ENCODE peak calls at places on chromosomes 4 and X, in seven cellular contexts. One of them, this sample, is unnamed.

GRCh38 chr4:53586121-53586816 is 5.0 kb downstream of the LNX1 start:
- DNase-seq in NCI-H187 treated with DMSO at 0.1 percent for 48 hours: no peak
- DNase-seq in non-pigmented ciliary epithelial cell: peak
- DNase-seq in lung microvascular endothelial cell: no peak
- DNase-seq in fibroblast of mammary gland: peak
- DNase-seq in RCC 7860: no peak
- DNase-seq in cardiac fibroblast: peak
- DNase-seq in this sample: peak

GRCh38 chrX:23515028-23515427 is 152.3 kb upstream of the PRDX4 start:
- DNase-seq in NCI-H187 treated with DMSO at 0.1 percent for 48 hours: no peak
- DNase-seq in non-pigmented ciliary epithelial cell: no peak
- DNase-seq in lung microvascular endothelial cell: peak
- DNase-seq in fibroblast of mammary gland: no peak
- DNase-seq in RCC 7860: no peak
- DNase-seq in cardiac fibroblast: no peak
- DNase-seq in this sample: peak

GRCh38 chr4:53061467-53061866 is 199.3 kb downstream of the RASL11B start:
- DNase-seq in NCI-H187 treated with DMSO at 0.1 percent for 48 hours: no peak
- DNase-seq in non-pigmented ciliary epithelial cell: no peak
- DNase-seq in lung microvascular endothelial cell: no peak
- DNase-seq in fibroblast of mammary gland: no peak
- DNase-seq in RCC 7860: no peak
- DNase-seq in cardiac fibroblast: no peak
- DNase-seq in this sample: no peak

GRCh38 chr4:186775867-186776266 is 52.2 kb upstream of the FAT1 start:
- DNase-seq in NCI-H187 treated with DMSO at 0.1 percent for 48 hours: no peak
- DNase-seq in non-pigmented ciliary epithelial cell: no peak
- DNase-seq in lung microvascular endothelial cell: no peak
- DNase-seq in fibroblast of mammary gland: no peak
- DNase-seq in RCC 7860: no peak
- DNase-seq in cardiac fibroblast: no peak
- DNase-seq in this sample: no peak

GRCh38 chrX:152821145-152821765 is 9.3 kb downstream of the CETN2 start:
- DNase-seq in NCI-H187 treated with DMSO at 0.1 percent for 48 hours: no peak
- DNase-seq in non-pigmented ciliary epithelial cell: no peak
- DNase-seq in lung microvascular endothelial cell: peak
- DNase-seq in fibroblast of mammary gland: peak
- DNase-seq in RCC 7860: peak
- DNase-seq in cardiac fibroblast: peak
- DNase-seq in this sample: peak

GRCh38 chr4:107888237-107888636 is 43.1 kb upstream of the CYP2U1 start:
- DNase-seq in NCI-H187 treated with DMSO at 0.1 percent for 48 hours: no peak
- DNase-seq in non-pigmented ciliary epithelial cell: no peak
- DNase-seq in lung microvascular endothelial cell: no peak
- DNase-seq in fibroblast of mammary gland: peak
- DNase-seq in RCC 7860: peak
- DNase-seq in cardiac fibroblast: no peak
- DNase-seq in this sample: no peak

GRCh38 chr4:81687470-81687869 is 215.8 kb upstream of the RASGEF1B start:
- DNase-seq in NCI-H187 treated with DMSO at 0.1 percent for 48 hours: no peak
- DNase-seq in non-pigmented ciliary epithelial cell: no peak
- DNase-seq in lung microvascular endothelial cell: no peak
- DNase-seq in fibroblast of mammary gland: no peak
- DNase-seq in RCC 7860: no peak
- DNase-seq in cardiac fibroblast: no peak
- DNase-seq in this sample: no peak

GRCh38 chr4:6908397-6909112 is 1.1 kb upstream of the TBC1D14 start:
- DNase-seq in NCI-H187 treated with DMSO at 0.1 percent for 48 hours: no peak
- DNase-seq in non-pigmented ciliary epithelial cell: no peak
- DNase-seq in lung microvascular endothelial cell: no peak
- DNase-seq in fibroblast of mammary gland: peak
- DNase-seq in RCC 7860: no peak
- DNase-seq in cardiac fibroblast: peak
- DNase-seq in this sample: peak

GRCh38 chr4:146638801-146639351 is at the start of gene POU4F2:
- DNase-seq in NCI-H187 treated with DMSO at 0.1 percent for 48 hours: no peak
- DNase-seq in non-pigmented ciliary epithelial cell: no peak
- DNase-seq in lung microvascular endothelial cell: no peak
- DNase-seq in fibroblast of mammary gland: peak
- DNase-seq in RCC 7860: no peak
- DNase-seq in cardiac fibroblast: peak
- DNase-seq in this sample: peak

GRCh38 chr4:5874811-5875465 is 17.9 kb downstream of the CRMP1 start:
- DNase-seq in NCI-H187 treated with DMSO at 0.1 percent for 48 hours: no peak
- DNase-seq in non-pigmented ciliary epithelial cell: no peak
- DNase-seq in lung microvascular endothelial cell: no peak
- DNase-seq in fibroblast of mammary gland: peak
- DNase-seq in RCC 7860: no peak
- DNase-seq in cardiac fibroblast: peak
- DNase-seq in this sample: no peak

GRCh38 chr4:38150021-38150671 is 189.9 kb downstream of the PTTG2 start:
- DNase-seq in NCI-H187 treated with DMSO at 0.1 percent for 48 hours: no peak
- DNase-seq in non-pigmented ciliary epithelial cell: no peak
- DNase-seq in lung microvascular endothelial cell: no peak
- DNase-seq in fibroblast of mammary gland: peak
- DNase-seq in RCC 7860: no peak
- DNase-seq in cardiac fibroblast: peak
- DNase-seq in this sample: no peak

GRCh38 chr4:169492436-169493163 is 119.8 kb downstream of the NEK1 start:
- DNase-seq in NCI-H187 treated with DMSO at 0.1 percent for 48 hours: no peak
- DNase-seq in non-pigmented ciliary epithelial cell: no peak
- DNase-seq in lung microvascular endothelial cell: peak
- DNase-seq in fibroblast of mammary gland: peak
- DNase-seq in RCC 7860: peak
- DNase-seq in cardiac fibroblast: peak
- DNase-seq in this sample: peak

GRCh38 chrX:46929439-46930018 is 17.3 kb downstream of the JADE3 start:
- DNase-seq in NCI-H187 treated with DMSO at 0.1 percent for 48 hours: no peak
- DNase-seq in non-pigmented ciliary epithelial cell: peak
- DNase-seq in lung microvascular endothelial cell: peak
- DNase-seq in fibroblast of mammary gland: peak
- DNase-seq in RCC 7860: peak
- DNase-seq in cardiac fibroblast: peak
- DNase-seq in this sample: peak

GRCh38 chr4:101027721-101028120 is 319.6 kb downstream of the PPP3CA start:
- DNase-seq in NCI-H187 treated with DMSO at 0.1 percent for 48 hours: no peak
- DNase-seq in non-pigmented ciliary epithelial cell: no peak
- DNase-seq in lung microvascular endothelial cell: no peak
- DNase-seq in fibroblast of mammary gland: no peak
- DNase-seq in RCC 7860: no peak
- DNase-seq in cardiac fibroblast: peak
- DNase-seq in this sample: no peak

GRCh38 chrX:39900788-39901170 is 197.0 kb downstream of the BCOR start:
- DNase-seq in NCI-H187 treated with DMSO at 0.1 percent for 48 hours: no peak
- DNase-seq in non-pigmented ciliary epithelial cell: no peak
- DNase-seq in lung microvascular endothelial cell: no peak
- DNase-seq in fibroblast of mammary gland: peak
- DNase-seq in RCC 7860: no peak
- DNase-seq in cardiac fibroblast: no peak
- DNase-seq in this sample: no peak

GRCh38 chr4:186144596-186145569 is 40.4 kb downstream of the FAM149A start:
- DNase-seq in NCI-H187 treated with DMSO at 0.1 percent for 48 hours: no peak
- DNase-seq in non-pigmented ciliary epithelial cell: no peak
- DNase-seq in lung microvascular endothelial cell: peak
- DNase-seq in fibroblast of mammary gland: peak
- DNase-seq in RCC 7860: peak
- DNase-seq in cardiac fibroblast: peak
- DNase-seq in this sample: peak

GRCh38 chr4:9602389-9602914 is 158.2 kb downstream of the DEFB131A start:
- DNase-seq in NCI-H187 treated with DMSO at 0.1 percent for 48 hours: no peak
- DNase-seq in non-pigmented ciliary epithelial cell: no peak
- DNase-seq in lung microvascular endothelial cell: no peak
- DNase-seq in fibroblast of mammary gland: no peak
- DNase-seq in RCC 7860: no peak
- DNase-seq in cardiac fibroblast: no peak
- DNase-seq in this sample: no peak

GRCh38 chr4:152778656-152779512 is 646 bp downstream of the TIGD4 start:
- DNase-seq in NCI-H187 treated with DMSO at 0.1 percent for 48 hours: no peak
- DNase-seq in non-pigmented ciliary epithelial cell: no peak
- DNase-seq in lung microvascular endothelial cell: peak
- DNase-seq in fibroblast of mammary gland: peak
- DNase-seq in RCC 7860: peak
- DNase-seq in cardiac fibroblast: peak
- DNase-seq in this sample: peak

GRCh38 chr4:177041356-177041755 is 248.6 kb upstream of the VEGFC start:
- DNase-seq in NCI-H187 treated with DMSO at 0.1 percent for 48 hours: no peak
- DNase-seq in non-pigmented ciliary epithelial cell: no peak
- DNase-seq in lung microvascular endothelial cell: no peak
- DNase-seq in fibroblast of mammary gland: peak
- DNase-seq in RCC 7860: no peak
- DNase-seq in cardiac fibroblast: no peak
- DNase-seq in this sample: no peak

GRCh38 chr4:7964890-7965662 is 25.4 kb upstream of the AFAP1 start:
- DNase-seq in NCI-H187 treated with DMSO at 0.1 percent for 48 hours: no peak
- DNase-seq in non-pigmented ciliary epithelial cell: no peak
- DNase-seq in lung microvascular endothelial cell: peak
- DNase-seq in fibroblast of mammary gland: peak
- DNase-seq in RCC 7860: no peak
- DNase-seq in cardiac fibroblast: peak
- DNase-seq in this sample: peak

GRCh38 chrX:36908801-36909403 is 99.3 kb upstream of the FAM47C start:
- DNase-seq in NCI-H187 treated with DMSO at 0.1 percent for 48 hours: no peak
- DNase-seq in non-pigmented ciliary epithelial cell: no peak
- DNase-seq in lung microvascular endothelial cell: peak
- DNase-seq in fibroblast of mammary gland: peak
- DNase-seq in RCC 7860: peak
- DNase-seq in cardiac fibroblast: peak
- DNase-seq in this sample: peak

GRCh38 chrX:151370906-151371305 is 26.1 kb upstream of the VMA21 start:
- DNase-seq in NCI-H187 treated with DMSO at 0.1 percent for 48 hours: no peak
- DNase-seq in non-pigmented ciliary epithelial cell: no peak
- DNase-seq in lung microvascular endothelial cell: no peak
- DNase-seq in fibroblast of mammary gland: no peak
- DNase-seq in RCC 7860: no peak
- DNase-seq in cardiac fibroblast: no peak
- DNase-seq in this sample: no peak

GRCh38 chrX:31266172-31267076 is 194.6 kb upstream of the FTHL17 start:
- DNase-seq in NCI-H187 treated with DMSO at 0.1 percent for 48 hours: no peak
- DNase-seq in non-pigmented ciliary epithelial cell: no peak
- DNase-seq in lung microvascular endothelial cell: peak
- DNase-seq in fibroblast of mammary gland: no peak
- DNase-seq in RCC 7860: peak
- DNase-seq in cardiac fibroblast: peak
- DNase-seq in this sample: peak

This sample was measured in dermis blood vessel endothelial cell.